ENCODE peak calls at places on chromosomes 11 and 22, in five cellular contexts. X is IMR-90, H is A549, K is GM12878, R is K562. Y is an unnamed sample.

GRCh38 chr11:103035656-103036434 is 56.1 kb downstream of the DCUN1D5 start:
- DNase-seq in X (peak), K (peak), R (peak), H (peak), Y (peak)

GRCh38 chr22:41943661-41944209 is 3.2 kb downstream of the CENPM start:
- DNase-seq in H (no peak), K (no peak), X (peak), R (no peak), Y (no peak)

GRCh38 chr11:106854429-106854828 is 163.8 kb downstream of the GUCY1A2 start:
- DNase-seq in H (no peak), X (no peak), R (no peak), K (no peak), Y (no peak)

GRCh38 chr11:69705246-69705856 is 1.5 kb upstream of the FGF19 start:
- DNase-seq in H (no peak), X (no peak), K (no peak), R (no peak), Y (peak)

GRCh38 chr11:79084382-79084781 is 356.4 kb downstream of the TENM4 start:
- DNase-seq in H (no peak), X (no peak), K (no peak), R (no peak), Y (no peak)

GRCh38 chr11:122863704-122864326 is 18.7 kb upstream of the JHY start:
- DNase-seq in R (peak), X (peak), H (peak), K (no peak), Y (peak)

GRCh38 chr11:111785076-111785475 is 18.9 kb upstream of the PPP2R1B start:
- DNase-seq in K (no peak), R (no peak), H (no peak), X (no peak), Y (no peak)

GRCh38 chr11:17992916-17993315 is 19.9 kb downstream of the SERGEF start:
- DNase-seq in H (no peak), K (no peak), X (no peak), R (no peak), Y (no peak)

GRCh38 chr11:69240332-69241074 is 53.5 kb upstream of the MYEOV start:
- DNase-seq in H (no peak), X (peak), K (no peak), R (peak), Y (no peak)

GRCh38 chr11:105611837-105612480 is 2.1 kb downstream of the GRIA4 start:
- DNase-seq in K (no peak), H (no peak), X (no peak), R (no peak), Y (peak)

GRCh38 chr22:50715250-50715649 is 22.8 kb upstream of the ACR start:
- DNase-seq in K (no peak), X (no peak), R (no peak), H (no peak), Y (no peak)
- TF ChIP-seq CTCF in K (no peak), X (no peak), R (no peak), H (no peak), Y (no peak)

DNA sequence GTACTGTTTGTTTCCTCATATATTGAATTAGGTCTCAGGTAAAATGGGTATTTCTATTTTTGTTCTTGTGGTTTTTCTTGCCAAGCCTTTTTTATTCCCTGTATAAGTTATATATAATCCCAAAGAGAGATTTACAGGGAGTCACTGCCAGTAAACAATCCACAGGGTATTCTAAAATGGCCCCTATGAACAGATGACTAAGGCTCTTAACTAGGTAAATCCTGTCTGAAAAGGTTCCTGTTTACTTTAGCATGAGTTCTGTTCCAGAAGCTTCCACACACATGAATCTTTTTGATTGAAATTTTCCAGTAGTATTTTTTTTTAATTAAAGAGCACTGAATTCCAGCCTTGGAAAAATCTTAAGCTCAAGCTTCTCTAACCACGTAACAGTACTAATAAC is 552.8 kb upstream of the CCDC179 start:
- DNase-seq in X (peak), K (no peak), R (no peak), H (no peak), Y (no peak)
- TF ChIP-seq USF2 in X (no peak), K (no peak), R (no peak), H (no peak), Y (no peak)

DNA sequence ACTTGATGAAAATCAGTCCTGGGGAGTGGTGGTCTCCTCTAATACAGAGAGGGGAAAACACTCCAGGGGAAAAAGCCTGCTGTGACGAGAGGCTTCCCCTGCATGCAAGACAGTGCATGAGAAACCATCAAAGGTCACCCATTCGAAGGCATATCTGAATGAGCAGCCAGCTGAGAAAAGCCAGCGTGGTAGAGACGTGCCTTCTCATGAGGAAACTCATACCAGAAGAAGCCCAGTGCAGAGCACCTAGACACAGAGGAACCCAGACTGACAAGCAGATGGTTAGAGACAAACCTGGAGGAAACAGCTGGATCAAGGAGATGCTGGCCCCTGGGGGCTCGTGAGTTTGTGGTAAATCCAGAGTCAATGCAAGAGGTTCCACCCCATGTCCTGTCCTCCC is 534.8 kb downstream of the BRD1 start:
- DNase-seq in R (no peak), X (no peak), K (no peak), H (no peak), Y (no peak)
- TF ChIP-seq RCOR1 in R (no peak), X (no peak), K (no peak), H (no peak), Y (no peak)

DNA sequence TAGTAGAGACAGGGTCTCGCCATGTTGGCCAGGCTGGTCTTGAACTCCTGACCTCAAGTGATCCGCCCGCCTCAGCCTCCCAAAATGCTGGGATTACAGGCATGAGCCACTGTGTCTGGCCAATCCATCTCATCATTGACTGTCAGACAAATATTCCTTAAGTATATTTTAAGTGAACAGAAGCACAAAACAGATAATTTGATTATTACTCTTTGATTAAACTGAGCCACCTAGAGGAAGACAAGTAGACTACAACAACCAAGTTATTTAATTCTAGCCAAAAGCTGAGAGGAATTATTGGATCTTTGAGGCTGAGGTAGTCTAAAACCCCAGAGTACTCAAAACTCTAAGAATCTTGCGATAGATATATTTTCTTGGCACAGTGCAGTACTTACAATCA is 1.2 kb downstream of the ACRV1 start:
- DNase-seq in R (no peak), H (no peak), K (no peak), X (peak), Y (no peak)
- TF ChIP-seq CTCF in R (no peak), H (peak), K (no peak), X (peak), Y (peak)

DNA sequence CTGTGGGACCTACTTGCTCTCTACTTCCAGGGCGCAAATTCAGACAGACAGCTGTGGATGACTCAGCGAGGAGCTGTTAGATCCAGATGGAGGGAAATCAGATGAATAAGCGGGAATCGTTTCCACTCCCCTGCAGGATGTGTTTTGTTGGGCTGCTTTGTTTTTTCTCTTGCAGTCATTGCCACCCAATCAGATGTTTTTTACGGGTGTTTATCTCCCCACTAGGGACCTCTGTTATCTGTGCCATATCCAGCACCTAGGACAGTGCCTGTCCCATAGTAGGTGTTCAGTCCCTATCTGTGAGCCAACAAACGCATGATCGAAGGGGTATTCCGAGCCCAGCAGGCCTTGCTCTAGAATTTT is 51.1 kb upstream of the PARVG start:
- DNase-seq in K (no peak), X (peak), R (peak), H (no peak), Y (peak)
- TF ChIP-seq USF2 in K (no peak), X (no peak), R (no peak), H (no peak), Y (no peak)

GRCh38 chr22:19522881-19523239 is 1.4 kb downstream of the CLDN5 start:
- DNase-seq in H (no peak), R (no peak), X (no peak), K (no peak), Y (no peak)

GRCh38 chr22:19523240-19524169 is 705 bp downstream of the CLDN5 start:
- DNase-seq in R (no peak), X (peak), K (no peak), H (no peak), Y (peak)

GRCh38 chr22:19520566-19521305 is 3.5 kb downstream of the CLDN5 start:
- DNase-seq in H (no peak), K (no peak), R (no peak), X (no peak), Y (no peak)

GRCh38 chr22:19524170-19525115 is at the start of gene CLDN5:
- DNase-seq in R (no peak), H (no peak), K (no peak), X (no peak), Y (peak)

DNA sequence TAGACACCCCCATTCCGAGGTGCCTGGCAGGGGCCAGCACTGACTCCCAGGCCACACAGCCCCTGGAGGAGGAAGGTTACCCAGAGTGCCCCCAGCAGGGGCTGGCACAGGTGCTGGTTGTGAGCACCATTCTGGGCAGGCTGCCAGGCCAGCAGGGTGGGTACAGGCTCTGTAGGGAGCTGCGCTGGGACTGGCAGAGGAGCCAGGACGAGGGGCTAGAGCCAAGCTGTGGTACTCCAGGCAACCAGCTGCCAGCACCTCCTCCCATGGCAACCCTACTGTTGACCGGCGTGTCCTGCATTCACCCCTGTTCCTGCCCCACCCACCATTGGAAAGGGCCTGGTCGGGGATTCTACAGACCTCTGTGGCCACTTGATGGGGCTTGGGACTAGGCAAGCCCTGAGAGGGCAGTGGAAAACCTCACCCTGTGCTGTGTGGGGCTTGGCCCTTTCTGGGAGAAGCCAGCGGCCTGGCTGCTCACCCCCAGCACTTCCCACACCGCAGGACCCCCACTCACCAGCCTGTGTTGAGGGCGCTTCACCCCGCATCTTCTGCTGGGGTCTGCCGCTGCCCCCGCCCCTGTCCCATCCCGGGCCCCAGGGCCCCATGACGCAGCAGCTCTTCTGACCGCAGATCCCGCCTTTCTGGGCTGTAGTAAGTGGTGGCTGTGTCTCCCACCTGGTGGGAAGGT is 1.9 kb downstream of the CLDN5 start:
- DNase-seq in H (no peak), X (no peak), R (no peak), K (no peak), Y (peak)
- TF ChIP-seq RCOR1 in H (no peak), X (no peak), R (no peak), K (no peak), Y (no peak)

GRCh38 chr11:45021001-45021400 is 70.3 kb upstream of the TP53I11 start:
- DNase-seq in K (no peak), R (no peak), X (no peak), H (no peak), Y (no peak)

GRCh38 chr11:45023065-45023365 is 72.3 kb upstream of the TP53I11 start:
- DNase-seq in H (no peak), K (no peak), X (peak), R (no peak), Y (no peak)

GRCh38 chr11:45022294-45023064 is 71.8 kb upstream of the TP53I11 start:
- DNase-seq in H (no peak), X (peak), R (no peak), K (no peak), Y (no peak)

GRCh38 chr11:45021692-45022130 is 71.0 kb upstream of the TP53I11 start:
- DNase-seq in R (no peak), H (no peak), K (no peak), X (peak), Y (peak)

DNA sequence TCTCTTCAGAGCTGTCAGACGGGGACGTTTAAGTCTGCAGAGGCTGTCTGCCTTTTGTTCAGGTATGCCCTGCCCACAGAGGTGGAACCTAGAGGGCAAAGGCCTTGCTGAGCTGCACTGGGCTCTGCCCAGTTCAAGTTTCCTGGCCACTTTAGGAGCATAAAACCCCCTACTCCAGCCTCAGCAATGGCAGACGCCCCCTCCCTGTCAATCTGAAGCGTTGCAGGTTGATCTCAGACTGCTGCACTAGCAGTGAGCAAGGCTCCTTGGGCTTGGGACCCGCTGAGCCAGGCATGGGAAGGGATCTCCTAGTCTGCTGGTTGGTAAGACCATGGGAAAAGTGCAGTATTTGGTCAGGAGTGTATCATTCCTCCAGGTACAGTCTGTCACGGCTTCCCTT is 66.6 kb upstream of the TP53I11 start:
- DNase-seq in X (no peak), R (no peak), H (no peak), K (no peak), Y (no peak)
- TF ChIP-seq CTCF in X (no peak), R (no peak), H (no peak), K (no peak), Y (no peak)

DNA sequence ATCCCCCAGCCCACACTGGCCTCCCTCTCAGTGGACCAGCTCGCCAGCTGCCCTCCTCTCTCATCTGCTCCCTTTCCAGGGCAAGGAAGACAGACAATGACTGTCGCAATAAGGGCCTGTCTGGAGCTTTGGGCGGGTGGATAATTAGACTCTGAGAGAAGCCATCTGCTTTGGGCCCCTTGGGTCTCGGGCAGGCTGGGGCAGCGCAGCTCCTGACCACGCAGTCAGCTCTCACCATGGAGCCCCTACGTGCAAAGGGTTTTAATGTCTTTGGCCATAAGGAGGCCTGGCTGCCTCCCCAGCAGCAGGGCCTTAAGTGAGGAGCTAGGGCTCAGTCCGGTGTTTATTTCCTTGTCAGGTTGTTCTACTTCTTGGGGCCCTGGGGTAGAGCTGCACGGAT is 153.9 kb downstream of the CHST1 start:
- DNase-seq in H (no peak), R (no peak), K (no peak), X (no peak), Y (no peak)
- TF ChIP-seq USF2 in H (no peak), R (no peak), K (no peak), X (no peak), Y (no peak)

Y was measured in SK-N-SH.